ENCODE peak calls at places on chromosome 16, in six cellular contexts. S, C, H, E, P and Q are unnamed samples.
A peak's percentile ranks its signal among the peaks of the same experiment; 100 is the strongest.

GRCh38 chr16:4511441-4512082 is 27.0 kb downstream of the CDIP1 start:
- DNase-seq in H (no peak), S (no peak), P (peak; percentile 73), E (no peak), C (peak; percentile 58), Q (no peak)

GRCh38 chr16:53071748-53072301 is 17.0 kb downstream of the CHD9 start:
- DNase-seq in P (peak; percentile 87), C (no peak), H (no peak), S (no peak), E (no peak), Q (no peak)

GRCh38 chr16:4273858-4274291 is 1.1 kb upstream of the TFAP4 start:
- DNase-seq in S (no peak), C (peak; percentile 27), E (no peak), H (no peak), P (peak; percentile 77), Q (peak; percentile 34)

GRCh38 chr16:56451753-56452689 is 667 bp downstream of the OGFOD1 start:
- DNase-seq in C (no peak), E (no peak), H (no peak), S (peak; percentile 2), P (peak; percentile 71), Q (peak; percentile 14)

GRCh38 chr16:21300309-21301167 is 22.4 kb upstream of the CRYM start:
- DNase-seq in C (peak; percentile 98), H (peak; percentile 99), E (peak; percentile 100), P (peak; percentile 96), S (peak; percentile 100), Q (peak; percentile 100)

GRCh38 chr16:882256-882655 is 81.7 kb upstream of the GNG13 start:
- DNase-seq in E (no peak), P (no peak), H (no peak), C (no peak), S (no peak), Q (no peak)

GRCh38 chr16:10972108-10972955 is 28.0 kb downstream of the CLEC16A start:
- DNase-seq in C (no peak), P (no peak), H (no peak), E (no peak), S (no peak), Q (no peak)

GRCh38 chr16:12573300-12573699 is 230.4 kb downstream of the CPPED1 start:
- DNase-seq in P (no peak), E (no peak), C (peak; percentile 31), S (no peak), H (no peak), Q (no peak)

GRCh38 chr16:84555418-84556196 is 51.1 kb upstream of the MEAK7 start:
- DNase-seq in E (no peak), C (no peak), P (no peak), H (no peak), S (no peak), Q (no peak)

GRCh38 chr16:66913081-66913480 is 5.6 kb downstream of the CDH16 start:
- DNase-seq in E (no peak), S (no peak), P (no peak), C (no peak), H (no peak), Q (no peak)

GRCh38 chr16:86768999-86769398 is 190.7 kb downstream of the FOXL1 start:
- DNase-seq in C (peak; percentile 74), E (no peak), H (no peak), S (no peak), P (no peak), Q (no peak)

GRCh38 chr16:31033709-31034492 is 543 bp downstream of the STX4 start:
- DNase-seq in E (peak; percentile 48), S (peak; percentile 17), H (peak; percentile 24), C (peak; percentile 92), P (peak; percentile 94), Q (peak; percentile 35)

GRCh38 chr16:68737046-68737729 is at the start of gene CDH1:
- DNase-seq in H (no peak), E (no peak), C (peak; percentile 91), P (no peak), S (no peak), Q (no peak)

GRCh38 chr16:10992797-10993196 is 48.4 kb downstream of the CLEC16A start:
- DNase-seq in S (no peak), P (no peak), E (peak; percentile 75), C (no peak), H (no peak), Q (peak; percentile 61)

GRCh38 chr16:57310801-57311200 is 26.3 kb upstream of the PLLP start:
- DNase-seq in H (no peak), C (no peak), E (no peak), S (no peak), P (no peak), Q (no peak)

GRCh38 chr16:2523801-2524231 is 3.6 kb downstream of the AMDHD2 start:
- DNase-seq in E (no peak), S (no peak), C (no peak), P (no peak), H (no peak), Q (no peak)

GRCh38 chr16:12017583-12017982 is 41.0 kb downstream of the SNX29 start:
- DNase-seq in C (no peak), H (no peak), E (peak; percentile 26), P (no peak), S (peak; percentile 60), Q (peak; percentile 39)

GRCh38 chr16:67399218-67399733 is 6.0 kb upstream of the TPPP3 start:
- DNase-seq in P (peak; percentile 45), C (no peak), S (no peak), E (no peak), H (no peak), Q (no peak)

GRCh38 chr16:50169555-50170096 is 16.5 kb downstream of the TENT4B start:
- DNase-seq in P (no peak), H (no peak), C (no peak), E (no peak), S (no peak), Q (no peak)

GRCh38 chr16:84198401-84198800 is 7.4 kb downstream of the ADAD2 start:
- DNase-seq in S (no peak), P (no peak), C (no peak), H (no peak), E (peak; percentile 13), Q (no peak)

GRCh38 chr16:46822270-46822669 is 8.7 kb downstream of the C16orf87 start:
- DNase-seq in E (peak; percentile 36), S (no peak), P (no peak), H (no peak), C (no peak), Q (no peak)

GRCh38 chr16:63625141-63625540 is 1496.7 kb downstream of the CDH11 start:
- DNase-seq in H (no peak), C (no peak), S (no peak), E (no peak), P (no peak), Q (no peak)

GRCh38 chr16:72434159-72434558 is 262.2 kb upstream of the PMFBP1 start:
- DNase-seq in P (no peak), H (no peak), S (no peak), E (no peak), C (no peak), Q (no peak)

GRCh38 chr16:9128346-9129342 is 37.2 kb downstream of the HAPSTR1 start:
- DNase-seq in H (no peak), P (no peak), C (no peak), S (no peak), E (no peak), Q (no peak)

GRCh38 chr16:88003736-88004135 is 52.5 kb downstream of the BANP start:
- DNase-seq in C (no peak), S (no peak), P (no peak), E (no peak), H (no peak), Q (no peak)